ENCODE peak calls at places on chromosomes 3 and 15, in four cellular contexts. S is HL-60, J is GM12878, Z is K562. H is an unnamed sample.

GRCh38 chr15:56042523-56042922 is 49.1 kb upstream of the NEDD4 start:
- DNase-seq in S (no peak), J (no peak), Z (no peak), H (no peak)

GRCh38 chr3:65828706-65829105 is 210.0 kb downstream of the MAGI1 start:
- DNase-seq in S (no peak), J (no peak), Z (no peak), H (no peak)

GRCh38 chr15:74621936-74622335 is 6.3 kb downstream of the CLK3 start:
- DNase-seq in S (no peak), J (no peak), Z (peak), H (no peak)

GRCh38 chr3:197737319-197737649 is 580 bp upstream of the RUBCN start:
- DNase-seq in S (no peak), J (no peak), Z (no peak), H (no peak)

GRCh38 chr3:122977645-122978466 is 49.7 kb downstream of the SEMA5B start:
- DNase-seq in S (no peak), J (no peak), Z (no peak), H (no peak)

GRCh38 chr3:50658416-50658815 is 16.3 kb upstream of the DOCK3 start:
- DNase-seq in S (no peak), J (no peak), Z (no peak), H (no peak)

GRCh38 chr3:125587039-125587664 is 8.1 kb downstream of the OSBPL11 start:
- DNase-seq in S (no peak), J (no peak), Z (no peak), H (no peak)

GRCh38 chr3:23539185-23539584 is 266.6 kb upstream of the UBE2E1 start:
- DNase-seq in S (no peak), J (no peak), Z (no peak), H (no peak)

GRCh38 chr3:28334552-28334951 is 14.0 kb upstream of the ZCWPW2 start:
- DNase-seq in S (no peak), J (no peak), Z (no peak), H (no peak)

GRCh38 chr15:93980149-93980911 is 251.0 kb upstream of the MCTP2 start:
- DNase-seq in S (no peak), J (no peak), Z (no peak), H (no peak)

GRCh38 chr15:25668901-25669300 is 194.2 kb downstream of the ATP10A start:
- DNase-seq in S (no peak), J (no peak), Z (no peak), H (no peak)

GRCh38 chr15:25671132-25671531 is 192.0 kb downstream of the ATP10A start:
- DNase-seq in S (no peak), J (no peak), Z (no peak), H (no peak)

GRCh38 chr15:25668236-25668635 is 194.9 kb downstream of the ATP10A start:
- DNase-seq in S (no peak), J (no peak), Z (no peak), H (no peak)

GRCh38 chr15:25667829-25668228 is 195.3 kb downstream of the ATP10A start:
- DNase-seq in S (no peak), J (no peak), Z (no peak), H (no peak)

GRCh38 chr15:25670025-25670554 is 193.0 kb downstream of the ATP10A start:
- DNase-seq in S (no peak), J (no peak), Z (no peak), H (no peak)
- TF ChIP-seq POLR2AphosphoS5 in S (no peak), J (no peak), Z (no peak), H (no peak)

GRCh38 chr3:97738761-97739160 is 25.8 kb upstream of the ARL6 start:
- DNase-seq in S (no peak), J (no peak), Z (no peak), H (no peak)

GRCh38 chr3:97742036-97742435 is 22.5 kb upstream of the ARL6 start:
- DNase-seq in S (no peak), J (no peak), Z (no peak), H (no peak)

GRCh38 chr3:97736928-97737327 is 27.6 kb upstream of the ARL6 start:
- DNase-seq in S (no peak), J (no peak), Z (no peak), H (no peak)
- TF ChIP-seq SPI1 in S (no peak), J (no peak), Z (no peak), H (no peak)

GRCh38 chr15:66840615-66841014 is 138.6 kb downstream of the SMAD6 start:
- DNase-seq in S (peak), J (no peak), Z (no peak), H (no peak)
- TF ChIP-seq POLR2AphosphoS5 in S (no peak), J (no peak), Z (no peak), H (no peak)

GRCh38 chr3:177516130-177517011 is 319.1 kb upstream of the TBL1XR1 start:
- DNase-seq in S (no peak), J (no peak), Z (no peak), H (no peak)
- TF ChIP-seq SPI1 in S (no peak), J (no peak), Z (no peak), H (no peak)

DNA sequence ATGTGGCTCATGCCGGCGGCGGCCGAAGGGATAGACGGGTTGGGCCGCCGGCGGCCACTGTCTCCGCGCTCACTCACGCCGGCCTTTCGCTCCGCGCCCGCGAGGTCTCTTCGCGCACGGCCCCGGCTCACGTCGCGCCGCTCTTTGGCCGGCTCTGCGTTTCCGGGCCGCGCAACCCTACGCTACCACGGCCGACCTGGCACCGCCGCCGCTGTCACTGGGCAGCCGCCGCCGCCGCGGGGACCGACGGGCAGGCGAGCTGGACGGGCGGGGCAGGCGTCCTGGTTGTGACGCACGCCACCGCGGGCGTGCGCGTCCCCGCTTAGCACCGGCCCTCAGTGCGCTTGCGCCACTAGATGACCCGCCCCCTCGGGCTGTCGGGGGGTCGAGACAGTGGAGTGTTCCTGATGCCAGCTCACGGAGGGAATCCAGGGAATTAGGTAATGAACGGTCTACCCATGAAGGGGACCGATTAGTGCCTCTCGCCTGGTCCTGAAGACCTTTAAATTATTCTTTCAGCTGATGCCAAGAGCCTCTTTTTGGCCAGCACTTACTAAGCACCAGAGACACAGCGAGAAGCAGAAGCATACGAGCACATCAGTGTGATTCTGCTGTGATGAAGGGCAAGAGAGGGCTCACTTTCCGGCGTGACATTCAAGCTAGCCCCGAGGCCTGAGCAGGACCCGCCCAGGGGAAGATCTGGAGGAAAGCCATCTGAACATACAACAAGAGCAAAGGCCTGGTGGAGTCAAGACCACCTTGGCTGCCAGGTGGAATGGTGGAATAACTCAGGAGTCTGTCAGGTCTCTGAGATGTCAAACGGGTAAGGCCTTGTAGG is at the start of gene PRKAR2A:
- DNase-seq in S (peak), J (peak), Z (peak), H (peak)
- TF ChIP-seq POLR2AphosphoS5 in S (no peak), J (peak), Z (no peak), H (peak)

DNA sequence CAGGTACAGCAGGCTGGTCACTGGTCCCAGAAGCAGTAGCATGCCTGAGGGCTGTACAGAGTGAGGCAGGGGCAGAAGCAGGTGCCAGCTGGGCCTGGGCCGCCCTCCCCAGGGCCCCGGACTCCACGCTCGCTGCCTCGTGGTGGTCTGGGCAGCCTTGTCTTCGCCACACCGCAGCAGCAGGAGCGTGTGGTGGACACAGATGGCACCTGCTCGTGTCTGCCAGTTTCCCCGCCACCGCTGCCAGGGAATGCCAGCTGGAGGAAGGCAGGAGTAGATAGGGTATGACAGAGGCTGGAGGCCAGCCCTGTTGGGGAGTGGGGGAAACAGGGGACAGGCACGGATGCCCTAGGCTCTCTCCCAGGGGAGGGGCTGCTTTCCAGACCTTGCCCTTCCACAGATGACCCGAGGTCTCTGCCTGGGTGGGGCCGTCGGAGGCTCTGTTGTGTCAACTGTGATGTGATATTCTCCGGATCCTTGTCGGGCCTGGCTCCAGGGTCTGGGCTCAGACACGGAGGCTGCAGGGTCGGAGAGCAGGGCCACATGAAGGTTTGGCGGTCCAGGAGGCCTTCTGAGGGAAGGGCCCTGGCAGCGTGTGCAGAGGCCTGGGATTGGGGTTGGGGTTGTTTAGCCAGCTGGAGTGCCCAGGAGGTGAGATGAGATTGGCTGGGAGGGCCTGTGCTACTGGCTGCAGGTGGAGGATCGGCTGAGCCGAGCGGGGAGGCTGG is 33.6 kb downstream of the GOLGA6L10 start:
- DNase-seq in S (no peak), J (no peak), Z (no peak), H (no peak)
- TF ChIP-seq SPI1 in S (no peak), J (no peak), Z (no peak), H (no peak)

GRCh38 chr3:37594873-37595783 is 266.6 kb upstream of the CTDSPL start:
- DNase-seq in S (no peak), J (no peak), Z (no peak), H (no peak)
- TF ChIP-seq POLR2AphosphoS5 in S (no peak), J (no peak), Z (no peak), H (no peak)